ENCODE peak calls at places on chromosomes 5 and 9, in four cellular contexts. U, O, Z and S are unnamed samples.

GRCh38 chr9:23598994-23599393 is 227.0 kb downstream of the ELAVL2 start:
- ATAC-seq in U (no peak), O (peak; percentile 96), Z (no peak), S (no peak)

GRCh38 chr5:69245031-69245430 is 10.3 kb downstream of the CDK7 start:
- ATAC-seq in U (no peak), O (no peak), Z (no peak), S (no peak)

GRCh38 chr5:6452622-6453504 is 4.2 kb downstream of the UBE2QL1 start:
- ATAC-seq in U (no peak), O (no peak), Z (no peak), S (no peak)

GRCh38 chr5:74992791-74993190 is 59.6 kb downstream of the GCNT4 start:
- ATAC-seq in U (no peak), O (peak; percentile 82), Z (no peak), S (no peak)

GRCh38 chr5:1494780-1495524 is 28.8 kb downstream of the LPCAT1 start:
- ATAC-seq in U (no peak), O (no peak), Z (peak; percentile 13), S (peak; percentile 15)

GRCh38 chr5:64074533-64074932 is 91.1 kb upstream of the RNF180 start:
- ATAC-seq in U (no peak), O (peak; percentile 71), Z (peak; percentile 61), S (no peak)

GRCh38 chr5:53730938-53731337 is 170.5 kb downstream of the NDUFS4 start:
- ATAC-seq in U (no peak), O (no peak), Z (peak; percentile 62), S (no peak)

GRCh38 chr5:72093231-72093630 is 14.0 kb upstream of the MAP1B start:
- ATAC-seq in U (no peak), O (peak; percentile 83), Z (peak; percentile 61), S (peak; percentile 64)

GRCh38 chr9:89807682-89808075 is 202.9 kb downstream of the GADD45G start:
- ATAC-seq in U (no peak), O (no peak), Z (no peak), S (no peak)

GRCh38 chr5:2008851-2009629 is 126.3 kb upstream of the IRX4 start:
- ATAC-seq in U (no peak), O (no peak), Z (no peak), S (no peak)

GRCh38 chr5:71873202-71873601 is 154.1 kb downstream of the CARTPT start:
- ATAC-seq in U (peak; percentile 90), O (peak; percentile 65), Z (no peak), S (no peak)

GRCh38 chr5:5598547-5599113 is 176.2 kb downstream of the ICE1 start:
- ATAC-seq in U (no peak), O (peak; percentile 95), Z (no peak), S (no peak)

GRCh38 chr5:56159521-56159947 is 73.6 kb downstream of the ANKRD55 start:
- ATAC-seq in U (no peak), O (peak; percentile 36), Z (no peak), S (peak; percentile 23)

GRCh38 chr5:54754420-54754819 is 231.0 kb downstream of the ESM1 start:
- ATAC-seq in U (no peak), O (no peak), Z (no peak), S (no peak)

GRCh38 chr9:124456341-124457078 is 6.3 kb downstream of the ADGRD2 start:
- ATAC-seq in U (no peak), O (no peak), Z (no peak), S (no peak)

GRCh38 chr9:135087489-135087791 is at the start of gene OLFM1:
- ATAC-seq in U (peak; percentile 87), O (peak; percentile 70), Z (peak; percentile 71), S (peak; percentile 53)

GRCh38 chr5:39215857-39216256 is 3.5 kb downstream of the FYB1 start:
- ATAC-seq in U (no peak), O (no peak), Z (no peak), S (no peak)

GRCh38 chr9:133686642-133687575 is 50.7 kb downstream of the DBH start:
- ATAC-seq in U (peak; percentile 48), O (no peak), Z (no peak), S (no peak)

GRCh38 chr5:62385136-62385535 is 18.6 kb downstream of the DIMT1 start:
- ATAC-seq in U (no peak), O (peak; percentile 22), Z (no peak), S (no peak)

GRCh38 chr5:1200495-1201326 is 684 bp upstream of the SLC6A19 start:
- ATAC-seq in U (no peak), O (no peak), Z (no peak), S (no peak)

GRCh38 chr5:118775790-118776499 is 212.4 kb downstream of the DTWD2 start:
- ATAC-seq in U (no peak), O (no peak), Z (no peak), S (no peak)

GRCh38 chr9:97907632-97908031 is 14.7 kb downstream of the TRMO start:
- ATAC-seq in U (no peak), O (no peak), Z (no peak), S (no peak)

GRCh38 chr9:129617167-129617566 is 3.7 kb downstream of the C9orf50 start:
- ATAC-seq in U (no peak), O (peak; percentile 74), Z (peak; percentile 63), S (peak; percentile 24)

GRCh38 chr5:60829490-60830266 is 14.4 kb downstream of the ELOVL7 start:
- ATAC-seq in U (no peak), O (peak; percentile 38), Z (peak; percentile 55), S (peak; percentile 88)

GRCh38 chr9:130579738-130580463 is 524 bp downstream of the FUBP3 start:
- ATAC-seq in U (peak; percentile 3), O (peak; percentile 11), Z (peak; percentile 2), S (no peak)

GRCh38 chr9:97362777-97363545 is 48.9 kb upstream of the TDRD7 start:
- ATAC-seq in U (no peak), O (no peak), Z (peak; percentile 30), S (peak; percentile 66)

GRCh38 chr5:63686938-63687337 is 275.3 kb downstream of the HTR1A start:
- ATAC-seq in U (no peak), O (no peak), Z (no peak), S (no peak)

GRCh38 chr9:70110194-70111041 is 66.8 kb downstream of the MAMDC2 start:
- ATAC-seq in U (peak; percentile 40), O (no peak), Z (peak; percentile 39), S (no peak)

GRCh38 chr9:97666907-97667686 is 30.0 kb downstream of the XPA start:
- ATAC-seq in U (no peak), O (no peak), Z (no peak), S (peak; percentile 48)

GRCh38 chr5:68182534-68182933 is 33.0 kb upstream of the PIK3R1 start:
- ATAC-seq in U (no peak), O (no peak), Z (no peak), S (no peak)

GRCh38 chr9:108761530-108762347 is 94.0 kb downstream of the ACTL7B start:
- ATAC-seq in U (peak; percentile 79), O (peak; percentile 74), Z (peak; percentile 55), S (no peak)

GRCh38 chr9:91164724-91165520 is 196.8 kb downstream of the AUH start:
- ATAC-seq in U (peak; percentile 34), O (peak; percentile 98), Z (peak; percentile 79), S (peak; percentile 74)

GRCh38 chr9:86741311-86742215 is 205.7 kb downstream of the GAS1 start:
- ATAC-seq in U (peak; percentile 90), O (peak; percentile 97), Z (no peak), S (no peak)

GRCh38 chr9:130867556-130867955 is 29.1 kb downstream of the QRFP start:
- ATAC-seq in U (no peak), O (no peak), Z (no peak), S (no peak)

GRCh38 chr9:77751341-77752091 is 103.4 kb upstream of the GNA14 start:
- ATAC-seq in U (peak; percentile 72), O (peak; percentile 50), Z (peak; percentile 57), S (peak; percentile 37)

GRCh38 chr9:123434619-123435240 is 78.7 kb downstream of the CRB2 start:
- ATAC-seq in U (peak; percentile 23), O (peak; percentile 55), Z (no peak), S (no peak)

GRCh38 chr9:101530076-101530711 is 3.5 kb upstream of the RNF20 start:
- ATAC-seq in U (peak; percentile 49), O (peak; percentile 56), Z (peak; percentile 43), S (peak; percentile 30)

GRCh38 chr5:100790170-100790665 is 112.9 kb downstream of the ST8SIA4 start:
- ATAC-seq in U (no peak), O (no peak), Z (peak; percentile 37), S (no peak)

GRCh38 chr5:181059297-181060230 is 19.5 kb downstream of the BTNL9 start:
- ATAC-seq in U (no peak), O (peak; percentile 49), Z (peak; percentile 27), S (no peak)